ENCODE peak calls at places on chromosomes 16 and 17, in six cellular contexts. O, Y, Z, S, V and Q are unnamed samples.

GRCh38 chr17:57110579-57111367 is 25.7 kb downstream of the AKAP1 start:
- DNase-seq in V (no peak), O (peak), Z (no peak), Y (no peak), S (peak), Q (no peak)

GRCh38 chr16:75099738-75100615 is 16.6 kb downstream of the LDHD start:
- DNase-seq in Z (no peak), O (peak), S (no peak), Y (no peak), V (peak), Q (no peak)

GRCh38 chr17:73722163-73722562 is 77.9 kb upstream of the SDK2 start:
- DNase-seq in O (no peak), Y (no peak), V (no peak), S (no peak), Z (no peak), Q (no peak)

GRCh38 chr16:30491744-30492308 is 19.3 kb downstream of the ITGAL start:
- DNase-seq in Y (no peak), V (no peak), O (peak), S (peak), Z (peak), Q (peak)

GRCh38 chr17:79837888-79838540 is 1.2 kb downstream of the CBX4 start:
- DNase-seq in S (no peak), Z (no peak), O (no peak), Y (peak), V (no peak), Q (no peak)

GRCh38 chr17:69878661-69879060 is 196.4 kb upstream of the KCNJ16 start:
- DNase-seq in Z (no peak), Y (no peak), V (no peak), S (no peak), O (no peak), Q (no peak)

GRCh38 chr16:7330709-7331108 is 1.9 kb upstream of the RBFOX1 start:
- DNase-seq in S (no peak), O (peak), Y (no peak), Z (no peak), V (no peak), Q (no peak)

GRCh38 chr17:1137465-1137894 is 42.3 kb downstream of the ABR start:
- DNase-seq in V (no peak), S (no peak), Z (peak), Y (no peak), O (peak), Q (peak)

GRCh38 chr16:58458634-58459343 is 41.2 kb upstream of the NDRG4 start:
- DNase-seq in V (no peak), Y (no peak), O (no peak), S (no peak), Z (no peak), Q (no peak)

GRCh38 chr16:12876778-12877177 is 24.6 kb upstream of the SHISA9 start:
- DNase-seq in V (no peak), Z (no peak), Y (no peak), O (no peak), S (no peak), Q (no peak)

GRCh38 chr17:74448774-74449173 is 16.9 kb downstream of the GPRC5C start:
- DNase-seq in V (no peak), O (no peak), Z (no peak), Y (no peak), S (no peak), Q (no peak)

GRCh38 chr16:79563919-79564318 is 36.6 kb downstream of the MAF start:
- DNase-seq in S (no peak), O (no peak), V (no peak), Z (no peak), Y (no peak), Q (no peak)

GRCh38 chr16:48076455-48077012 is 79.3 kb downstream of the ABCC12 start:
- DNase-seq in S (peak), O (no peak), Y (no peak), V (no peak), Z (no peak), Q (no peak)

GRCh38 chr17:67443931-67444597 is 67.0 kb downstream of the PITPNC1 start:
- DNase-seq in Z (peak), Y (no peak), O (peak), S (peak), V (peak), Q (no peak)

GRCh38 chr17:32671891-32672290 is 185.1 kb downstream of the CDK5R1 start:
- DNase-seq in S (no peak), Y (no peak), Z (peak), O (peak), V (peak), Q (no peak)

GRCh38 chr17:82050761-82051641 is 610 bp downstream of the RFNG start:
- DNase-seq in Y (no peak), S (no peak), Z (no peak), V (peak), O (no peak), Q (no peak)

GRCh38 chr17:80959330-80960036 is 32.2 kb upstream of the CHMP6 start:
- DNase-seq in Y (no peak), S (peak), O (peak), V (peak), Z (peak), Q (no peak)

GRCh38 chr17:29555840-29556239 is 11.0 kb downstream of the ABHD15 start:
- DNase-seq in Y (no peak), V (no peak), O (no peak), Z (no peak), S (no peak), Q (no peak)

GRCh38 chr17:13521784-13522183 is 79.9 kb downstream of the HS3ST3A1 start:
- DNase-seq in V (no peak), S (no peak), Z (no peak), O (no peak), Y (no peak), Q (no peak)

GRCh38 chr17:83000738-83001137 is 78.7 kb upstream of the METRNL start:
- DNase-seq in Z (no peak), O (no peak), V (no peak), S (no peak), Y (no peak), Q (no peak)

GRCh38 chr16:13852827-13853226 is 67.1 kb upstream of the ERCC4 start:
- DNase-seq in O (no peak), Z (no peak), V (no peak), Y (no peak), S (no peak), Q (no peak)

GRCh38 chr17:14813649-14814048 is 451.5 kb downstream of the PMP22 start:
- DNase-seq in V (no peak), S (no peak), O (no peak), Z (peak), Y (no peak), Q (no peak)

GRCh38 chr17:64635647-64636305 is 26.3 kb downstream of the SMURF2 start:
- DNase-seq in V (no peak), O (no peak), Z (peak), Y (no peak), S (peak), Q (peak)

GRCh38 chr17:7634384-7634783 is 4.4 kb downstream of the SHBG start:
- DNase-seq in V (peak), O (peak), S (no peak), Y (no peak), Z (peak), Q (no peak)

GRCh38 chr16:71885261-71885650 is 1.3 kb upstream of the ZNF821 start:
- DNase-seq in O (no peak), Y (no peak), S (no peak), Z (no peak), V (no peak), Q (no peak)

GRCh38 chr17:18315498-18316360 is 636 bp downstream of the SMCR8 start:
- DNase-seq in Y (no peak), V (peak), S (no peak), Z (no peak), O (no peak), Q (peak)

GRCh38 chr16:9102379-9102778 is 10.9 kb downstream of the HAPSTR1 start:
- DNase-seq in S (peak), V (no peak), Y (no peak), O (no peak), Z (peak), Q (peak)

GRCh38 chr16:70496513-70496912 is 26.8 kb downstream of the COG4 start:
- DNase-seq in S (no peak), Y (no peak), Z (no peak), V (no peak), O (no peak), Q (no peak)

GRCh38 chr16:4703906-4704305 is 10.5 kb downstream of the NUDT16L1 start:
- DNase-seq in Z (no peak), O (no peak), S (no peak), Y (no peak), V (no peak), Q (no peak)

GRCh38 chr17:59342681-59343127 is 11.2 kb downstream of the YPEL2 start:
- DNase-seq in V (no peak), Z (no peak), Y (no peak), S (no peak), O (no peak), Q (no peak)

GRCh38 chr16:2468725-2469398 is 2.2 kb upstream of the NTN3 start:
- DNase-seq in O (no peak), Z (no peak), Y (no peak), S (no peak), V (no peak), Q (no peak)

GRCh38 chr16:87948119-87948545 is 3.1 kb upstream of the BANP start:
- DNase-seq in V (no peak), Z (no peak), S (no peak), O (no peak), Y (no peak), Q (no peak)